ENCODE peak calls at places on chromosomes 12 and 14, in eight cellular contexts. One of them, this sample, is unnamed.

GRCh38 chr12:22543246-22544037 is 900 bp downstream of the C2CD5 start:
- DNase-seq in gastrocnemius medialis: peak
- DNase-seq in GM20000: peak
- DNase-seq in breast epithelium: peak
- DNase-seq in neural crest cell: no peak
- DNase-seq in adrenal gland: peak
- DNase-seq in fibroblast of lung: peak
- DNase-seq in HFFc6: peak
- DNase-seq in this sample: peak

GRCh38 chr12:121925361-121925725 is 7.0 kb downstream of the CFAP251 start:
- DNase-seq in HFFc6: peak
- DNase-seq in fibroblast of lung: peak
- DNase-seq in adrenal gland: no peak
- DNase-seq in GM20000: no peak
- DNase-seq in gastrocnemius medialis: no peak
- DNase-seq in breast epithelium: no peak
- DNase-seq in neural crest cell: no peak
- DNase-seq in this sample: no peak

GRCh38 chr12:32126720-32127119 is 20.1 kb downstream of the BICD1 start:
- DNase-seq in adrenal gland: no peak
- DNase-seq in HFFc6: peak
- DNase-seq in neural crest cell: no peak
- DNase-seq in GM20000: no peak
- DNase-seq in breast epithelium: no peak
- DNase-seq in gastrocnemius medialis: no peak
- DNase-seq in fibroblast of lung: no peak
- DNase-seq in this sample: no peak

GRCh38 chr14:50018236-50019210 is 97.8 kb downstream of the VCPKMT start:
- DNase-seq in adrenal gland: peak
- DNase-seq in fibroblast of lung: peak
- DNase-seq in breast epithelium: no peak
- DNase-seq in HFFc6: peak
- DNase-seq in gastrocnemius medialis: peak
- DNase-seq in neural crest cell: no peak
- DNase-seq in GM20000: no peak
- DNase-seq in this sample: no peak

GRCh38 chr12:48033451-48033850 is 29.2 kb upstream of the COL2A1 start:
- DNase-seq in fibroblast of lung: no peak
- DNase-seq in adrenal gland: no peak
- DNase-seq in gastrocnemius medialis: no peak
- DNase-seq in neural crest cell: no peak
- DNase-seq in HFFc6: no peak
- DNase-seq in GM20000: no peak
- DNase-seq in breast epithelium: no peak
- DNase-seq in this sample: no peak

GRCh38 chr14:94509356-94509755 is at the start of gene SERPINA12:
- DNase-seq in neural crest cell: no peak
- DNase-seq in fibroblast of lung: no peak
- DNase-seq in GM20000: no peak
- DNase-seq in adrenal gland: no peak
- DNase-seq in HFFc6: no peak
- DNase-seq in breast epithelium: no peak
- DNase-seq in gastrocnemius medialis: no peak
- DNase-seq in this sample: no peak

GRCh38 chr12:128970110-128970509 is 116.8 kb downstream of the GLT1D1 start:
- DNase-seq in breast epithelium: no peak
- DNase-seq in fibroblast of lung: no peak
- DNase-seq in GM20000: no peak
- DNase-seq in HFFc6: no peak
- DNase-seq in neural crest cell: no peak
- DNase-seq in adrenal gland: no peak
- DNase-seq in gastrocnemius medialis: no peak
- DNase-seq in this sample: no peak

GRCh38 chr14:32185097-32185496 is 16.7 kb upstream of the RNU6-7 start:
- DNase-seq in gastrocnemius medialis: no peak
- DNase-seq in HFFc6: no peak
- DNase-seq in fibroblast of lung: no peak
- DNase-seq in GM20000: no peak
- DNase-seq in neural crest cell: no peak
- DNase-seq in adrenal gland: no peak
- DNase-seq in breast epithelium: no peak
- DNase-seq in this sample: no peak

GRCh38 chr14:40129162-40129561 is 696.9 kb upstream of the FBXO33 start:
- DNase-seq in gastrocnemius medialis: no peak
- DNase-seq in breast epithelium: no peak
- DNase-seq in neural crest cell: no peak
- DNase-seq in HFFc6: no peak
- DNase-seq in GM20000: no peak
- DNase-seq in adrenal gland: no peak
- DNase-seq in fibroblast of lung: no peak
- DNase-seq in this sample: no peak

GRCh38 chr12:6839482-6840201 is 1.1 kb upstream of the GNB3 start:
- DNase-seq in adrenal gland: no peak
- DNase-seq in GM20000: peak
- DNase-seq in breast epithelium: no peak
- DNase-seq in gastrocnemius medialis: no peak
- DNase-seq in fibroblast of lung: no peak
- DNase-seq in neural crest cell: no peak
- DNase-seq in HFFc6: no peak
- DNase-seq in this sample: peak

GRCh38 chr12:71755146-71755892 is 656 bp downstream of the RAB21 start:
- DNase-seq in adrenal gland: peak
- DNase-seq in breast epithelium: peak
- DNase-seq in fibroblast of lung: peak
- DNase-seq in GM20000: peak
- DNase-seq in HFFc6: peak
- DNase-seq in neural crest cell: no peak
- DNase-seq in gastrocnemius medialis: peak
- DNase-seq in this sample: peak

GRCh38 chr14:69606258-69606657 is 5.1 kb upstream of the SUSD6 start:
- DNase-seq in gastrocnemius medialis: no peak
- DNase-seq in adrenal gland: peak
- DNase-seq in GM20000: no peak
- DNase-seq in fibroblast of lung: no peak
- DNase-seq in HFFc6: no peak
- DNase-seq in neural crest cell: peak
- DNase-seq in breast epithelium: no peak
- DNase-seq in this sample: no peak

GRCh38 chr12:6807170-6807569 is 14.5 kb upstream of the GPR162 start:
- DNase-seq in neural crest cell: no peak
- DNase-seq in breast epithelium: no peak
- DNase-seq in GM20000: no peak
- DNase-seq in gastrocnemius medialis: no peak
- DNase-seq in HFFc6: no peak
- DNase-seq in adrenal gland: no peak
- DNase-seq in fibroblast of lung: no peak
- DNase-seq in this sample: no peak

GRCh38 chr12:27922591-27923139 is 49.9 kb downstream of the PTHLH start:
- DNase-seq in GM20000: no peak
- DNase-seq in breast epithelium: peak
- DNase-seq in adrenal gland: peak
- DNase-seq in gastrocnemius medialis: no peak
- DNase-seq in fibroblast of lung: peak
- DNase-seq in HFFc6: peak
- DNase-seq in neural crest cell: no peak
- DNase-seq in this sample: no peak

DNA sequence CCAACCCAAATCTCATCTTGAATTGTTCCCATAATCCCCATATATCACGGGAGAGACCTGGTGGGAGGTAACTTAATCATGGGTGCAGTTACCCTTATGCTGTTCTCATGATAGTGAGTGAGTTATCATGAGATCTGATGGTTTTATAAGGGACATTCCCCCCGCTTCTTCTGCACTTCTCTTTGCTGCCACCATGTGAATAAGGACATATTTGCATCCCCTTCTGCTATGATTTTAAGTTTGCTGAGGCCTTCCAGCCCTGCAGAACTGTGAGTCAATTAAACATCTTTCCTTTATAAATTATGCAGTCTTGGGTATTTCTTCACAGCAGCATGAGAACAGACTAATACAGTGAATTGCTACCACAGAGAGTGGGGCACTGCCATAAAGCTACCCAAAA is 179.1 kb downstream of the LRIG3 start:
- DNase-seq in fibroblast of lung: no peak
- DNase-seq in GM20000: no peak
- DNase-seq in gastrocnemius medialis: no peak
- DNase-seq in HFFc6: no peak
- DNase-seq in neural crest cell: no peak
- DNase-seq in adrenal gland: no peak
- DNase-seq in breast epithelium: no peak
- DNase-seq in this sample: no peak
- TF ChIP-seq CTCF in fibroblast of lung: no peak
- TF ChIP-seq CTCF in GM20000: no peak
- TF ChIP-seq CTCF in gastrocnemius medialis: no peak
- TF ChIP-seq CTCF in HFFc6: peak
- TF ChIP-seq CTCF in neural crest cell: no peak
- TF ChIP-seq CTCF in adrenal gland: no peak
- TF ChIP-seq CTCF in breast epithelium: no peak
- TF ChIP-seq CTCF in this sample: no peak

DNA sequence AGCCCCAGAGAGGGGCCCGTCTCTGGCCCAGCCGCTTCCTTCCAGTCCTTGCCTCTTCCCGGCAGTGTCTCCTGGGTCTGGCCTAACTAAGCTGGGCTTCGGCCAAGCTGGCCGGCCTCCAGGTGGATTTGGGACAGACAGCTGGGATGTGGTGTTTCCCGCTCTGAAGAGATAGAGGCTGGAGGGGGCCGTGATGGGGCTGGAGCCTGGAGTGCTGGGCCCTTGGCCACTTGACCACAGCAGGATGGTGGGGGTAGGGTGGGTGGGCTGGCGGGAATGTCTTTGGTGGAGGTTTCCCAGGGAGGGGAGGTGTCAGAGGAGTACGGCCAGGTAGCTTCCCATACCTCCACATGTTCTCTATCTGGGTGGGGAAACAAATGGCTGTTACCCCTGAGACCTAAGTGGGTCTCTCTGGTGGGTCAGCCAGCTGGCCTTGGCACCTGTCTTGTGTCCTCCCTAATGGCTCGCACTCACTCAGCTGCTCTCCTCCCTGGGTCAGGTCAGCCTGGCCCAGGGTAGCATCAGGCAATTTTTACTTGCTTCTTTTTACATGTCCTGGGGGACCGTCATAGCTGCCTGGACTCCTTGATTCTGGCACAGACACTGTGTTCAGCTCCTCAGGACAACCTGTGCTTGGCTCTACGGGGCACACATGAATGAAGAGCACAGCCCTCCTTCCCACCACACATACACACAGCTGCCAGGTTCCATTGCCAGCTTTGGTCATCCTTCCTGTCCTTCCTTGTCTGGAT is 19.8 kb upstream of the PGF start:
- DNase-seq in HFFc6: no peak
- DNase-seq in neural crest cell: no peak
- DNase-seq in adrenal gland: peak
- DNase-seq in gastrocnemius medialis: peak
- DNase-seq in GM20000: no peak
- DNase-seq in breast epithelium: no peak
- DNase-seq in fibroblast of lung: peak
- DNase-seq in this sample: no peak
- TF ChIP-seq CTCF in HFFc6: no peak
- TF ChIP-seq CTCF in neural crest cell: no peak
- TF ChIP-seq CTCF in adrenal gland: no peak
- TF ChIP-seq CTCF in gastrocnemius medialis: no peak
- TF ChIP-seq CTCF in GM20000: no peak
- TF ChIP-seq CTCF in breast epithelium: no peak
- TF ChIP-seq CTCF in fibroblast of lung: no peak
- TF ChIP-seq CTCF in this sample: no peak

DNA sequence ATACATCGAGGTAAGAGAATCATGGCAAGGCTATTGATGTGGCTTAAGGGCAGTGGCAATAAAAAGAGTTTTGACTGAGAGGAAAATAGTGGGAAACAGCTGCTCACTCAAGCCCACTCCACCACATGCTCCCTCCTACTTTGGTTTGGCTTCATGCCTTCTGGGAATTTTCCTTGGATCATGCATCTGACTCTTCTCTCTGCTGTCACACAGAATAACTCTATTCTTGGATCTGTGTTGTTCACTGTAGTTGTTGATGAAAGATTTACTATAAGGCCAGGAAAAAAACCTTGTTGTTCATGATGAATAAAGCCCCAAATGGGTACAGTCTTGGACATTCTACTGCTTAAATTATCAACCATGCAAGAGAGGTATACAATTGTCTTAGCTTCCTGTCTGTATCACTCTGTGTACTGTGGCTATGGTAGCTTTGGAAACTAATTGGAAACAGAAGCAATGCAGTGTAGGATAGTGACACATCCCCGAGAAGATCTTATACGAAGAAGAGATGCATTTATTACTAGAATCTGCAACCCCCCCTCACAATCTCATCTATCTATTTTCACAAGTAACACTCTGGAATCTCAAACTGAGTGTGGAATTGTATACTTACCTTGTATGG is 70.5 kb downstream of the TMX1 start:
- DNase-seq in gastrocnemius medialis: no peak
- DNase-seq in GM20000: no peak
- DNase-seq in neural crest cell: no peak
- DNase-seq in fibroblast of lung: peak
- DNase-seq in HFFc6: peak
- DNase-seq in adrenal gland: no peak
- DNase-seq in breast epithelium: no peak
- DNase-seq in this sample: no peak
- TF ChIP-seq CTCF in gastrocnemius medialis: no peak
- TF ChIP-seq CTCF in GM20000: no peak
- TF ChIP-seq CTCF in neural crest cell: no peak
- TF ChIP-seq CTCF in fibroblast of lung: no peak
- TF ChIP-seq CTCF in HFFc6: no peak
- TF ChIP-seq CTCF in adrenal gland: no peak
- TF ChIP-seq CTCF in breast epithelium: no peak
- TF ChIP-seq CTCF in this sample: no peak

GRCh38 chr12:112537710-112538396 is 119.1 kb downstream of the PTPN11 start:
- DNase-seq in breast epithelium: no peak
- DNase-seq in GM20000: no peak
- DNase-seq in adrenal gland: no peak
- DNase-seq in neural crest cell: no peak
- DNase-seq in HFFc6: peak
- DNase-seq in gastrocnemius medialis: no peak
- DNase-seq in fibroblast of lung: no peak
- DNase-seq in this sample: no peak
- TF ChIP-seq CTCF in breast epithelium: no peak
- TF ChIP-seq CTCF in GM20000: no peak
- TF ChIP-seq CTCF in adrenal gland: no peak
- TF ChIP-seq CTCF in neural crest cell: no peak
- TF ChIP-seq CTCF in HFFc6: no peak
- TF ChIP-seq CTCF in gastrocnemius medialis: no peak
- TF ChIP-seq CTCF in fibroblast of lung: no peak
- TF ChIP-seq CTCF in this sample: no peak

GRCh38 chr14:20970983-20971704 is 15.9 kb downstream of the RNASE2 start:
- DNase-seq in breast epithelium: peak
- DNase-seq in gastrocnemius medialis: peak
- DNase-seq in neural crest cell: peak
- DNase-seq in GM20000: peak
- DNase-seq in HFFc6: peak
- DNase-seq in fibroblast of lung: peak
- DNase-seq in adrenal gland: peak
- DNase-seq in this sample: peak
- TF ChIP-seq CTCF in breast epithelium: peak
- TF ChIP-seq CTCF in gastrocnemius medialis: peak
- TF ChIP-seq CTCF in neural crest cell: peak
- TF ChIP-seq CTCF in GM20000: peak
- TF ChIP-seq CTCF in HFFc6: peak
- TF ChIP-seq CTCF in fibroblast of lung: peak
- TF ChIP-seq CTCF in adrenal gland: peak
- TF ChIP-seq CTCF in this sample: peak

GRCh38 chr12:83434600-83434999 is 747.9 kb downstream of the TMTC2 start:
- DNase-seq in neural crest cell: no peak
- DNase-seq in adrenal gland: no peak
- DNase-seq in gastrocnemius medialis: no peak
- DNase-seq in HFFc6: no peak
- DNase-seq in GM20000: no peak
- DNase-seq in fibroblast of lung: peak
- DNase-seq in breast epithelium: no peak
- DNase-seq in this sample: no peak
- TF ChIP-seq CTCF in neural crest cell: no peak
- TF ChIP-seq CTCF in adrenal gland: no peak
- TF ChIP-seq CTCF in gastrocnemius medialis: no peak
- TF ChIP-seq CTCF in HFFc6: no peak
- TF ChIP-seq CTCF in GM20000: no peak
- TF ChIP-seq CTCF in fibroblast of lung: no peak
- TF ChIP-seq CTCF in breast epithelium: no peak
- TF ChIP-seq CTCF in this sample: no peak

This sample was measured in GM10248.